ENCODE peak calls at places on chromosomes 11 and 22, in seven cellular contexts. F is AG10803, L is AG09309, M is IMR-90, C is right atrium auricular region, G is brain microvascular endothelial cell, H is kidney epithelial cell. K is an unnamed sample.

GRCh38 chr11:45211732-45212131 is 65.3 kb downstream of the PRDM11 start:
- DNase-seq in F (no peak), M (no peak), C (no peak), H (no peak), G (no peak), L (no peak), K (no peak)

GRCh38 chr11:125236072-125236825 is 71.7 kb downstream of the PKNOX2 start:
- DNase-seq in F (no peak), G (no peak), H (no peak), C (no peak), L (no peak), M (no peak), K (no peak)

GRCh38 chr11:116310215-116310614 is 462.6 kb downstream of the BUD13 start:
- DNase-seq in G (no peak), M (peak), H (peak), F (peak), L (no peak), C (no peak), K (peak)

GRCh38 chr11:109865558-109866186 is 227.5 kb upstream of the ZC3H12C start:
- DNase-seq in G (no peak), H (no peak), M (no peak), L (no peak), F (no peak), C (no peak), K (no peak)

GRCh38 chr11:96278039-96278897 is 64.7 kb downstream of the MAML2 start:
- DNase-seq in M (peak), F (peak), G (no peak), H (no peak), L (no peak), C (no peak), K (no peak)

GRCh38 chr22:43148581-43148980 is 2.8 kb upstream of the TSPO start:
- DNase-seq in L (no peak), C (no peak), H (no peak), G (no peak), F (no peak), M (no peak), K (no peak)

GRCh38 chr11:75639752-75640151 is 29.1 kb downstream of the MAP6 start:
- DNase-seq in C (peak), H (peak), L (no peak), M (peak), F (peak), G (peak), K (no peak)

GRCh38 chr11:118912742-118913410 is 12.8 kb downstream of the BCL9L start:
- DNase-seq in H (no peak), L (no peak), F (no peak), C (no peak), M (peak), G (no peak), K (no peak)

GRCh38 chr11:31412946-31413345 is 43.3 kb downstream of the DNAJC24 start:
- DNase-seq in G (peak), H (no peak), F (peak), C (no peak), L (peak), M (peak), K (peak)

GRCh38 chr11:1864831-1865665 is 12.2 kb downstream of the LSP1 start:
- DNase-seq in M (no peak), L (no peak), F (no peak), C (no peak), G (no peak), H (no peak), K (no peak)

GRCh38 chr11:15195454-15196200 is 80.9 kb downstream of the INSC start:
- DNase-seq in F (no peak), G (no peak), M (no peak), H (no peak), C (no peak), L (no peak), K (no peak)

GRCh38 chr11:35746356-35747153 is 84.0 kb downstream of the TRIM44 start:
- DNase-seq in L (peak), C (no peak), M (peak), F (peak), H (no peak), G (no peak), K (peak)

GRCh38 chr22:26124991-26125725 is 44.1 kb upstream of the SEZ6L start:
- DNase-seq in M (no peak), L (no peak), H (no peak), F (no peak), G (no peak), C (no peak), K (no peak)

GRCh38 chr22:44838316-44839016 is 86.1 kb downstream of the ARHGAP8 start:
- DNase-seq in M (no peak), H (no peak), F (no peak), C (no peak), G (no peak), L (no peak), K (no peak)

GRCh38 chr22:38401336-38402084 is 53.5 kb downstream of the KCNJ4 start:
- DNase-seq in H (no peak), G (no peak), M (no peak), C (no peak), F (no peak), L (no peak), K (no peak)

GRCh38 chr11:108880510-108880909 is 215.6 kb downstream of the DDX10 start:
- DNase-seq in M (peak), F (no peak), G (no peak), L (no peak), H (no peak), C (no peak), K (no peak)

GRCh38 chr11:96152623-96153022 is 190.4 kb downstream of the MAML2 start:
- DNase-seq in F (no peak), H (no peak), M (no peak), L (no peak), C (no peak), G (no peak), K (no peak)

GRCh38 chr11:9030601-9031000 is 26.8 kb upstream of the NRIP3 start:
- DNase-seq in M (no peak), L (no peak), G (no peak), H (no peak), F (no peak), C (no peak), K (no peak)

GRCh38 chr11:119491753-119492455 is 68.9 kb upstream of the THY1 start:
- DNase-seq in G (peak), L (no peak), H (no peak), M (peak), C (no peak), F (peak), K (no peak)

GRCh38 chr22:40183029-40183581 is 5.4 kb downstream of the TNRC6B start:
- DNase-seq in F (peak), C (no peak), G (peak), M (peak), H (peak), L (peak), K (peak)

GRCh38 chr11:61297741-61298140 is 2.6 kb upstream of the VWCE start:
- DNase-seq in G (peak), C (peak), L (peak), H (peak), F (peak), M (peak), K (peak)

GRCh38 chr22:38739300-38740055 is 16.3 kb downstream of the SUN2 start:
- DNase-seq in H (no peak), L (no peak), M (no peak), F (no peak), C (no peak), G (no peak), K (no peak)

GRCh38 chr11:4092031-4092430 is 2.6 kb upstream of the RRM1 start:
- DNase-seq in H (no peak), M (no peak), G (no peak), L (no peak), F (no peak), C (no peak), K (no peak)

GRCh38 chr22:45413368-45414211 is at the start of the genes RIBC2 and SMC1B:
- DNase-seq in F (peak), G (peak), C (peak), L (no peak), H (peak), M (peak), K (no peak)

GRCh38 chr11:118618115-118618990 is 10.9 kb downstream of the PHLDB1 start:
- DNase-seq in H (no peak), C (peak), M (peak), F (peak), G (peak), L (no peak), K (peak)

GRCh38 chr11:12755510-12755909 is 81.3 kb downstream of the TEAD1 start:
- DNase-seq in M (peak), G (no peak), L (no peak), C (no peak), F (no peak), H (no peak), K (no peak)

GRCh38 chr11:1671658-1672057 is 25.3 kb upstream of the KRTAP5-6 start:
- DNase-seq in M (no peak), H (no peak), F (no peak), L (no peak), C (no peak), G (no peak), K (no peak)

GRCh38 chr22:44782286-44782830 is 30.0 kb downstream of the ARHGAP8 start:
- DNase-seq in C (no peak), M (no peak), L (no peak), G (no peak), H (no peak), F (peak), K (no peak)

GRCh38 chr11:112179601-112180000 is 4.3 kb downstream of the BCO2 start:
- DNase-seq in M (no peak), L (no peak), F (no peak), G (no peak), C (no peak), H (no peak), K (no peak)

GRCh38 chr11:59289356-59289755 is 69.3 kb upstream of the OR5AN1 start:
- DNase-seq in H (no peak), M (no peak), G (no peak), L (no peak), C (no peak), F (no peak), K (no peak)

GRCh38 chr11:124717421-124717785 is 22.3 kb upstream of the NRGN start:
- DNase-seq in L (no peak), F (no peak), M (peak), C (no peak), G (peak), H (no peak), K (no peak)

GRCh38 chr22:40499187-40499753 is 128.9 kb downstream of the SGSM3 start:
- DNase-seq in C (peak), F (peak), H (peak), L (peak), M (peak), G (peak), K (peak)

GRCh38 chr11:44866301-44866700 is 84.4 kb downstream of the TP53I11 start:
- DNase-seq in C (no peak), H (no peak), G (no peak), L (no peak), M (no peak), F (no peak), K (no peak)

GRCh38 chr11:12893787-12894672 is 115.1 kb upstream of the RASSF10 start:
- DNase-seq in F (peak), C (peak), M (peak), L (no peak), H (no peak), G (peak), K (no peak)

GRCh38 chr11:13883042-13883441 is 79.5 kb upstream of the SPON1 start:
- DNase-seq in M (no peak), C (no peak), F (no peak), G (no peak), H (no peak), L (no peak), K (no peak)

DNA sequence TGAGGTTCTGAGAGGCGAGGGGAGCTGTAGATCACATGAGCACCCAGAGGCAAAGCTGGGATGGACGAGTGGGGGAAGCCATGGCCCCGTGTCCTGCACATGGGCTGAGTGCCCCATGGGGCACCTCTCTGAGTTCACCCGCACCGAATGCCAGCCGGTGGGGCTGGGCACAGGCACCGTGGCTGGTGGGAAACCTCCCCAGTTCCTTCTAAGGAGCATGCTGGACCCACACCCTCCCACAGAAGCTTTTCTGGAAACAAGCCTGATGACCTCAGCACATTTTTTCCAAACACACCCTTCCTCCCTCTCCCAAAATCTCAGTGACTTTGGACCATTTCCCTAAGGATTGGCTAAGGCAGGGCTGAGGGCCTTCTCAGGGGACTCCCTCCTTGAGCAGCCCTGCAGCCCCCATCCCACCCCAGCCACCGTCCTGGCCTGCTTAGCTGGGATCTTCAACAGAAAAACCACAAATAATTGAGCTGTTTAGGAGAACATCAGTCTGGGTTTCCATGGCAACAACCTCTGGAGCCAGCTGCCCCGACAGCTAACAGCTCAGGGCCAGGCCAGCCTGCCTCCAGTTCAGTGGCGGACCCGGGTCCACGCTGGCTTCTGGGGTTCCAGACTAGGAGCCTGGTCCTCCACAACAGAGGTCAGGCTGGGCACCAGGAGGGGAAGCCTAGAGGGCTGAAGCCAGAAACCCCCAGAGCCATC is 18.1 kb upstream of the LINC01488 start:
- DNase-seq in F (peak), C (no peak), H (no peak), M (peak), L (no peak), G (peak), K (no peak)
- H3K4me3 ChIP-seq in F (no peak), C (no peak), H (no peak), M (no peak), L (no peak), G (no peak), K (no peak)

DNA sequence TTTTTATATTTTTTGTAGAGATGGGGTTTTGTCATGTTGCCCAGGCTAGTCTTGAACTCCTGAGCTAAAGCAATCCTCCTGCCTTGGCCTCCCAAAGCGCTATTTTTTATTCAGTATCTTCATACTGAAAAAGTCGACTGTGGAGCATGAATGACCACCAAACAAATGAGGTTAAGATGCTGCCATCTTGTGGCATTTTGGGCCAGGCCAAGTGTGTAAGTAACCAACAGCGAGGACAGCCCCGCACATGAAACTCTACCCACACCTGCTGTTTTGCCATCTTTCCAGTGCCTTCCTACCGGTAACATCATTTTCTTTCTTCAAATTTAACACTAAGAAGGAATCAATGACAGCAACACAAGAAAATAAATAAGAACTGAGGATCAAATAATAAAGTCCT is 32.2 kb upstream of the AQP11 start:
- DNase-seq in G (peak), L (no peak), C (no peak), M (peak), H (no peak), F (no peak), K (no peak)
- TF ChIP-seq CTCF in G (peak), L (no peak), C (no peak), M (no peak), H (peak), F (peak), K (no peak)

GRCh38 chr22:20920881-20921203 is 3.6 kb downstream of the CRKL start:
- DNase-seq in L (no peak), H (no peak), F (no peak), M (no peak), C (no peak), G (no peak), K (no peak)
- H3K4me3 ChIP-seq in L (no peak), H (peak), F (peak), M (peak), C (no peak), G (peak), K (peak)

GRCh38 chr22:19036229-19036522 is 86.0 kb downstream of the DGCR2 start:
- DNase-seq in C (no peak), F (no peak), M (no peak), L (no peak), G (no peak), H (no peak), K (no peak)

GRCh38 chr22:19037282-19038163 is 84.7 kb downstream of the DGCR2 start:
- DNase-seq in H (no peak), F (no peak), M (no peak), C (no peak), G (no peak), L (no peak), K (no peak)

GRCh38 chr22:19035474-19036228 is 86.6 kb downstream of the DGCR2 start:
- DNase-seq in F (no peak), M (no peak), L (no peak), C (no peak), H (no peak), G (no peak), K (no peak)

GRCh38 chr22:19038164-19038546 is 84.1 kb downstream of the DGCR2 start:
- DNase-seq in F (no peak), C (no peak), H (no peak), G (no peak), L (no peak), M (no peak), K (no peak)

DNA sequence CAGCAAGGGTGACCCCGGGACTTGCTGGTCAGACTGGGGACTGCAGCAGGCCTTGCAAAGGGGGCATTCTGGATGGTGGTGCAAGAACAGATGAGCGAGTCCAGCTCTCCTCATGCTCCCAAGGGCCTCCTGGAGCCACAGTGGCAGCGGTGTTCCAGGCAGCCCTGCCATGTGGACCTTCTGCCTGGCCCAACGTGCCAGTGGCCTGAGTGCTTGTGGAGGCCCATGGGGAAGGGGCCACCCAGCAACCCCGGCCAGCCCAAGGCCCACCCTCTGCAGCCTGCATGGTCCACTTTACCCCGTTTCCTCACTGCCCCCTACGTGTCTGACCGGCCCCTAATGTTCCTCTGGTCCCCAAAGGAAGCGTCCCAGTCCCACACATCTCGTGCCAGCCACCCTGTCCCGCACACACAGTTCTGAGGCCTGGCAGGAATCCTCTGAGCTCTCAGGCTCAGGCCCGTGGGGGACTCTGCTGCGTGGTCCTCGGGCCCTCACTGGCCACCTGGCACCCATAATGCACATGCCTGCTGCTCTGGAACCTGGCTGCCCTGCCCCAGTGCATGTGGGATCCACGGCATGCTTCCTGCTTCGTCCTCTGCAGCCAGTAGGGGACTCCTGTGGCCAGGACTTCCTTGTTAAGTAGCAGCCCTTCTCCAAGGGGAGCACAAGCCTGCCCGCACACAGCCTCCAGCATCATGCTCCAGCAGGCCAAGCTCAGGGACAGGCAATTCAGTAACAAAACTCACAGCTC is 85.5 kb downstream of the DGCR2 start:
- DNase-seq in L (no peak), M (peak), F (no peak), C (no peak), H (no peak), G (no peak), K (no peak)
- TF ChIP-seq CTCF in L (no peak), M (no peak), F (peak), C (no peak), H (peak), G (peak), K (peak)

GRCh38 chr22:23284504-23285033 is 104.3 kb downstream of the BCR start:
- DNase-seq in F (no peak), H (no peak), G (no peak), L (no peak), C (no peak), M (no peak), K (no peak)
- H3K4me3 ChIP-seq in F (no peak), H (no peak), G (no peak), L (no peak), C (no peak), M (no peak), K (no peak)

GRCh38 chr11:68353669-68354068 is 41.3 kb downstream of the LRP5 start:
- DNase-seq in G (no peak), M (no peak), C (no peak), H (no peak), L (no peak), F (no peak), K (no peak)
- TF ChIP-seq CTCF in G (no peak), M (no peak), C (no peak), H (no peak), L (no peak), F (no peak), K (no peak)

K was measured in AG04449.